ENCODE peak calls at places on chromosomes 13 and 19, in four cellular contexts. P, K, H and E are unnamed samples.

GRCh38 chr19:13127051-13127450 is 9.0 kb downstream of the NACC1 start:
- DNase-seq in P (no peak), K (no peak), H (no peak), E (no peak)

GRCh38 chr19:50949792-50950320 is 3.0 kb downstream of the KLK5 start:
- DNase-seq in P (no peak), K (no peak), H (no peak), E (no peak)

GRCh38 chr13:110447058-110447511 is 114.4 kb downstream of the RAB20 start:
- DNase-seq in P (no peak), K (no peak), H (no peak), E (no peak)

GRCh38 chr13:74132768-74133656 is 1.2 kb downstream of the KLF12 start:
- DNase-seq in P (no peak), K (peak), H (peak), E (no peak)

GRCh38 chr13:109389892-109390345 is 396.5 kb downstream of the IRS2 start:
- DNase-seq in P (no peak), K (peak), H (peak), E (no peak)

GRCh38 chr19:3880471-3881271 is at the start of gene ATCAY:
- DNase-seq in P (no peak), K (no peak), H (no peak), E (no peak)

GRCh38 chr19:6238643-6239281 is 41.0 kb downstream of the MLLT1 start:
- DNase-seq in P (no peak), K (peak), H (no peak), E (no peak)

GRCh38 chr19:5354403-5354802 is 13.8 kb upstream of the PTPRS start:
- DNase-seq in P (no peak), K (peak), H (peak), E (no peak)

GRCh38 chr19:3132971-3133792 is 2.7 kb upstream of the GNA15 start:
- DNase-seq in P (no peak), K (peak), H (peak), E (no peak)

GRCh38 chr13:93226623-93227279 is at the start of gene GPC6:
- DNase-seq in P (no peak), K (peak), H (peak), E (no peak)